ENCODE peak calls at places on chromosomes 3 and 15, in seven cellular contexts. One of them, this sample, is unnamed.

GRCh38 chr15:93238641-93239040 is 149.6 kb upstream of the RGMA start:
- DNase-seq in GM13976: no peak
- DNase-seq in endothelial cell: no peak
- DNase-seq in cardiac muscle cell: no peak
- DNase-seq in Calu3: no peak
- DNase-seq in activated gamma-delta T cell treated with Interleukin-2 at 50 U/mL for 16 hours: no peak
- DNase-seq in D341Med: no peak
- DNase-seq in this sample: no peak

GRCh38 chr3:42063886-42064285 is 27.3 kb upstream of the TRAK1 start:
- DNase-seq in GM13976: no peak
- DNase-seq in endothelial cell: no peak
- DNase-seq in cardiac muscle cell: no peak
- DNase-seq in Calu3: no peak
- DNase-seq in activated gamma-delta T cell treated with Interleukin-2 at 50 U/mL for 16 hours: no peak
- DNase-seq in D341Med: no peak
- DNase-seq in this sample: no peak

GRCh38 chr3:196198771-196199753 is 12.1 kb downstream of the ZDHHC19 start:
- DNase-seq in GM13976: no peak
- DNase-seq in endothelial cell: no peak
- DNase-seq in cardiac muscle cell: no peak
- DNase-seq in Calu3: no peak
- DNase-seq in activated gamma-delta T cell treated with Interleukin-2 at 50 U/mL for 16 hours: no peak
- DNase-seq in D341Med: no peak
- DNase-seq in this sample: no peak

GRCh38 chr15:100705841-100706240 is 103.5 kb downstream of the ASB7 start:
- DNase-seq in GM13976: no peak
- DNase-seq in endothelial cell: no peak
- DNase-seq in cardiac muscle cell: no peak
- DNase-seq in Calu3: no peak
- DNase-seq in activated gamma-delta T cell treated with Interleukin-2 at 50 U/mL for 16 hours: no peak
- DNase-seq in D341Med: no peak
- DNase-seq in this sample: no peak

GRCh38 chr3:195751584-195751983 is 30.8 kb downstream of the MUC20 start:
- DNase-seq in GM13976: no peak
- DNase-seq in endothelial cell: no peak
- DNase-seq in cardiac muscle cell: no peak
- DNase-seq in Calu3: no peak
- DNase-seq in activated gamma-delta T cell treated with Interleukin-2 at 50 U/mL for 16 hours: no peak
- DNase-seq in D341Med: no peak
- DNase-seq in this sample: no peak

GRCh38 chr3:69510481-69511031 is 124.7 kb upstream of the FRMD4B start:
- DNase-seq in GM13976: no peak
- DNase-seq in endothelial cell: no peak
- DNase-seq in cardiac muscle cell: no peak
- DNase-seq in Calu3: no peak
- DNase-seq in activated gamma-delta T cell treated with Interleukin-2 at 50 U/mL for 16 hours: no peak
- DNase-seq in D341Med: no peak
- DNase-seq in this sample: no peak

GRCh38 chr15:68310811-68311463 is 33.4 kb downstream of the FEM1B start:
- DNase-seq in GM13976: peak
- DNase-seq in endothelial cell: no peak
- DNase-seq in cardiac muscle cell: no peak
- DNase-seq in Calu3: no peak
- DNase-seq in activated gamma-delta T cell treated with Interleukin-2 at 50 U/mL for 16 hours: no peak
- DNase-seq in D341Med: no peak
- DNase-seq in this sample: no peak

GRCh38 chr15:70209499-70209898 is 111.8 kb upstream of the TLE3 start:
- DNase-seq in GM13976: no peak
- DNase-seq in endothelial cell: no peak
- DNase-seq in cardiac muscle cell: no peak
- DNase-seq in Calu3: no peak
- DNase-seq in activated gamma-delta T cell treated with Interleukin-2 at 50 U/mL for 16 hours: no peak
- DNase-seq in D341Med: no peak
- DNase-seq in this sample: no peak

GRCh38 chr3:110579841-110580550 is 491.6 kb upstream of the NECTIN3 start:
- DNase-seq in GM13976: no peak
- DNase-seq in endothelial cell: no peak
- DNase-seq in cardiac muscle cell: no peak
- DNase-seq in Calu3: no peak
- DNase-seq in activated gamma-delta T cell treated with Interleukin-2 at 50 U/mL for 16 hours: no peak
- DNase-seq in D341Med: no peak
- DNase-seq in this sample: peak

GRCh38 chr3:117105650-117106049 is 396.1 kb downstream of the TUSC7 start:
- DNase-seq in GM13976: no peak
- DNase-seq in endothelial cell: no peak
- DNase-seq in cardiac muscle cell: no peak
- DNase-seq in Calu3: no peak
- DNase-seq in activated gamma-delta T cell treated with Interleukin-2 at 50 U/mL for 16 hours: no peak
- DNase-seq in D341Med: no peak
- DNase-seq in this sample: no peak

GRCh38 chr3:125186261-125186770 is 26.2 kb downstream of the SLC12A8 start:
- DNase-seq in GM13976: peak
- DNase-seq in endothelial cell: no peak
- DNase-seq in cardiac muscle cell: peak
- DNase-seq in Calu3: no peak
- DNase-seq in activated gamma-delta T cell treated with Interleukin-2 at 50 U/mL for 16 hours: no peak
- DNase-seq in D341Med: no peak
- DNase-seq in this sample: no peak

GRCh38 chr3:64303401-64303800 is 78.1 kb upstream of the PRICKLE2 start:
- DNase-seq in GM13976: no peak
- DNase-seq in endothelial cell: no peak
- DNase-seq in cardiac muscle cell: no peak
- DNase-seq in Calu3: no peak
- DNase-seq in activated gamma-delta T cell treated with Interleukin-2 at 50 U/mL for 16 hours: no peak
- DNase-seq in D341Med: no peak
- DNase-seq in this sample: no peak

GRCh38 chr3:55128201-55128870 is 200.5 kb upstream of the LRTM1 start:
- DNase-seq in GM13976: no peak
- DNase-seq in endothelial cell: no peak
- DNase-seq in cardiac muscle cell: no peak
- DNase-seq in Calu3: no peak
- DNase-seq in activated gamma-delta T cell treated with Interleukin-2 at 50 U/mL for 16 hours: no peak
- DNase-seq in D341Med: no peak
- DNase-seq in this sample: no peak

GRCh38 chr3:14274537-14274936 is 95.9 kb downstream of the LSM3 start:
- DNase-seq in GM13976: no peak
- DNase-seq in endothelial cell: no peak
- DNase-seq in cardiac muscle cell: no peak
- DNase-seq in Calu3: no peak
- DNase-seq in activated gamma-delta T cell treated with Interleukin-2 at 50 U/mL for 16 hours: no peak
- DNase-seq in D341Med: no peak
- DNase-seq in this sample: no peak

GRCh38 chr3:161104561-161105551 is at the start of gene B3GALNT1:
- DNase-seq in GM13976: peak
- DNase-seq in endothelial cell: peak
- DNase-seq in cardiac muscle cell: peak
- DNase-seq in Calu3: peak
- DNase-seq in activated gamma-delta T cell treated with Interleukin-2 at 50 U/mL for 16 hours: peak
- DNase-seq in D341Med: no peak
- DNase-seq in this sample: no peak

GRCh38 chr3:127674793-127675189 is 2.0 kb downstream of the ABTB1 start:
- DNase-seq in GM13976: no peak
- DNase-seq in endothelial cell: no peak
- DNase-seq in cardiac muscle cell: no peak
- DNase-seq in Calu3: no peak
- DNase-seq in activated gamma-delta T cell treated with Interleukin-2 at 50 U/mL for 16 hours: no peak
- DNase-seq in D341Med: no peak
- DNase-seq in this sample: no peak

GRCh38 chr3:14517601-14518431 is 22.3 kb downstream of the GRIP2 start:
- DNase-seq in GM13976: no peak
- DNase-seq in endothelial cell: no peak
- DNase-seq in cardiac muscle cell: no peak
- DNase-seq in Calu3: no peak
- DNase-seq in activated gamma-delta T cell treated with Interleukin-2 at 50 U/mL for 16 hours: no peak
- DNase-seq in D341Med: no peak
- DNase-seq in this sample: no peak

GRCh38 chr3:66239513-66240135 is 18.8 kb downstream of the SLC25A26 start:
- DNase-seq in GM13976: no peak
- DNase-seq in endothelial cell: no peak
- DNase-seq in cardiac muscle cell: no peak
- DNase-seq in Calu3: no peak
- DNase-seq in activated gamma-delta T cell treated with Interleukin-2 at 50 U/mL for 16 hours: no peak
- DNase-seq in D341Med: no peak
- DNase-seq in this sample: no peak

GRCh38 chr3:31166249-31166885 is 271.9 kb upstream of the GADL1 start:
- DNase-seq in GM13976: no peak
- DNase-seq in endothelial cell: no peak
- DNase-seq in cardiac muscle cell: no peak
- DNase-seq in Calu3: peak
- DNase-seq in activated gamma-delta T cell treated with Interleukin-2 at 50 U/mL for 16 hours: no peak
- DNase-seq in D341Med: no peak
- DNase-seq in this sample: no peak

GRCh38 chr3:144112437-144112836 is 140.8 kb downstream of the DIPK2A start:
- DNase-seq in GM13976: no peak
- DNase-seq in endothelial cell: no peak
- DNase-seq in cardiac muscle cell: no peak
- DNase-seq in Calu3: no peak
- DNase-seq in activated gamma-delta T cell treated with Interleukin-2 at 50 U/mL for 16 hours: no peak
- DNase-seq in D341Med: no peak
- DNase-seq in this sample: no peak

GRCh38 chr3:124591699-124592098 is 138.6 kb upstream of the UMPS start:
- DNase-seq in GM13976: no peak
- DNase-seq in endothelial cell: no peak
- DNase-seq in cardiac muscle cell: no peak
- DNase-seq in Calu3: no peak
- DNase-seq in activated gamma-delta T cell treated with Interleukin-2 at 50 U/mL for 16 hours: no peak
- DNase-seq in D341Med: no peak
- DNase-seq in this sample: no peak

GRCh38 chr3:183401678-183402077 is 26.7 kb downstream of the MCF2L2 start:
- DNase-seq in GM13976: no peak
- DNase-seq in endothelial cell: no peak
- DNase-seq in cardiac muscle cell: no peak
- DNase-seq in Calu3: no peak
- DNase-seq in activated gamma-delta T cell treated with Interleukin-2 at 50 U/mL for 16 hours: no peak
- DNase-seq in D341Med: no peak
- DNase-seq in this sample: no peak

GRCh38 chr3:31615071-31615875 is 82.5 kb downstream of the STT3B start:
- DNase-seq in GM13976: no peak
- DNase-seq in endothelial cell: no peak
- DNase-seq in cardiac muscle cell: no peak
- DNase-seq in Calu3: no peak
- DNase-seq in activated gamma-delta T cell treated with Interleukin-2 at 50 U/mL for 16 hours: no peak
- DNase-seq in D341Med: no peak
- DNase-seq in this sample: no peak

GRCh38 chr15:36766449-36766848 is 187.0 kb downstream of the CDIN1 start:
- DNase-seq in GM13976: no peak
- DNase-seq in endothelial cell: no peak
- DNase-seq in cardiac muscle cell: no peak
- DNase-seq in Calu3: no peak
- DNase-seq in activated gamma-delta T cell treated with Interleukin-2 at 50 U/mL for 16 hours: no peak
- DNase-seq in D341Med: no peak
- DNase-seq in this sample: no peak

GRCh38 chr3:141373232-141373631 is 4.9 kb downstream of the ZBTB38 start:
- DNase-seq in GM13976: no peak
- DNase-seq in endothelial cell: no peak
- DNase-seq in cardiac muscle cell: no peak
- DNase-seq in Calu3: no peak
- DNase-seq in activated gamma-delta T cell treated with Interleukin-2 at 50 U/mL for 16 hours: no peak
- DNase-seq in D341Med: no peak
- DNase-seq in this sample: no peak

GRCh38 chr15:61682891-61683500 is 377.3 kb downstream of the VPS13C start:
- DNase-seq in GM13976: no peak
- DNase-seq in endothelial cell: no peak
- DNase-seq in cardiac muscle cell: no peak
- DNase-seq in Calu3: no peak
- DNase-seq in activated gamma-delta T cell treated with Interleukin-2 at 50 U/mL for 16 hours: no peak
- DNase-seq in D341Med: no peak
- DNase-seq in this sample: no peak

GRCh38 chr3:194661374-194661773 is 10.6 kb downstream of the LSG1 start:
- DNase-seq in GM13976: no peak
- DNase-seq in endothelial cell: no peak
- DNase-seq in cardiac muscle cell: no peak
- DNase-seq in Calu3: no peak
- DNase-seq in activated gamma-delta T cell treated with Interleukin-2 at 50 U/mL for 16 hours: no peak
- DNase-seq in D341Med: peak
- DNase-seq in this sample: no peak

GRCh38 chr15:72117448-72117697 is 577 bp downstream of the MYO9A start:
- DNase-seq in GM13976: peak
- DNase-seq in endothelial cell: peak
- DNase-seq in cardiac muscle cell: peak
- DNase-seq in Calu3: peak
- DNase-seq in activated gamma-delta T cell treated with Interleukin-2 at 50 U/mL for 16 hours: peak
- DNase-seq in D341Med: peak
- DNase-seq in this sample: peak

GRCh38 chr15:36863551-36863950 is 236.8 kb downstream of the MEIS2 start:
- DNase-seq in GM13976: no peak
- DNase-seq in endothelial cell: no peak
- DNase-seq in cardiac muscle cell: no peak
- DNase-seq in Calu3: no peak
- DNase-seq in activated gamma-delta T cell treated with Interleukin-2 at 50 U/mL for 16 hours: no peak
- DNase-seq in D341Med: no peak
- DNase-seq in this sample: no peak

GRCh38 chr3:138726966-138727365 is 107.8 kb downstream of the PIK3CB start:
- DNase-seq in GM13976: no peak
- DNase-seq in endothelial cell: no peak
- DNase-seq in cardiac muscle cell: no peak
- DNase-seq in Calu3: no peak
- DNase-seq in activated gamma-delta T cell treated with Interleukin-2 at 50 U/mL for 16 hours: no peak
- DNase-seq in D341Med: no peak
- DNase-seq in this sample: no peak

GRCh38 chr3:149772861-149773260 is 19.5 kb downstream of the ANKUB1 start:
- DNase-seq in GM13976: no peak
- DNase-seq in endothelial cell: no peak
- DNase-seq in cardiac muscle cell: no peak
- DNase-seq in Calu3: no peak
- DNase-seq in activated gamma-delta T cell treated with Interleukin-2 at 50 U/mL for 16 hours: no peak
- DNase-seq in D341Med: no peak
- DNase-seq in this sample: no peak

GRCh38 chr3:177567833-177568232 is 370.6 kb upstream of the TBL1XR1 start:
- DNase-seq in GM13976: no peak
- DNase-seq in endothelial cell: no peak
- DNase-seq in cardiac muscle cell: no peak
- DNase-seq in Calu3: no peak
- DNase-seq in activated gamma-delta T cell treated with Interleukin-2 at 50 U/mL for 16 hours: no peak
- DNase-seq in D341Med: no peak
- DNase-seq in this sample: no peak

GRCh38 chr3:135997554-135998320 is 32.2 kb downstream of the PPP2R3A start:
- DNase-seq in GM13976: no peak
- DNase-seq in endothelial cell: no peak
- DNase-seq in cardiac muscle cell: no peak
- DNase-seq in Calu3: no peak
- DNase-seq in activated gamma-delta T cell treated with Interleukin-2 at 50 U/mL for 16 hours: no peak
- DNase-seq in D341Med: no peak
- DNase-seq in this sample: no peak

GRCh38 chr3:101677436-101678286 is 729 bp upstream of the ZBTB11 start:
- DNase-seq in GM13976: no peak
- DNase-seq in endothelial cell: peak
- DNase-seq in cardiac muscle cell: no peak
- DNase-seq in Calu3: peak
- DNase-seq in activated gamma-delta T cell treated with Interleukin-2 at 50 U/mL for 16 hours: no peak
- DNase-seq in D341Med: peak
- DNase-seq in this sample: no peak

This sample was measured in HCT116.